ENCODE peak calls at places on chromosomes 5 and 9, in ten cellular contexts. K is GM13977; G is GM04503; V is stimulated activated naive B cell treated with anti-CD40 and anti-IgM and Interleukin-4, amounts not matched to agents 10 μg/mL and 1 μg/mL and 100 μg/mL, for 72 hours; I is GM23248; F is Daoy; M is T-helper 1 cell; Z is left colon; H is stimulated activated CD4-positive, alpha-beta T cell treated with anti-CD3 and anti-CD28 coated beads, Interleukin-15, amount 100 ng/mL, for 1 hour; T is epithelial cell of esophagus. B is an unnamed sample.
A peak's percentile ranks its signal among the peaks of the same experiment; 100 is the strongest.

GRCh38 chr5:62412549-62413329 is at the start of gene IPO11:
- DNase-seq in K (peak; percentile 95), G (peak; percentile 89), V (peak; percentile 98), I (peak; percentile 100), F (peak; percentile 99), M (peak; percentile 96), Z (peak; percentile 99), H (peak; percentile 95), T (peak; percentile 99), B (peak; percentile 98)

GRCh38 chr9:128684325-128685021 is 4.5 kb upstream of the SET start:
- DNase-seq in K (peak; percentile 87), G (peak; percentile 47), V (peak; percentile 78), I (peak; percentile 93), F (peak; percentile 78), M (peak; percentile 66), Z (peak; percentile 93), H (peak; percentile 42), T (peak; percentile 97), B (peak; percentile 64)

GRCh38 chr5:39526914-39527477 is 102.2 kb upstream of the DAB2 start:
- DNase-seq in K (no peak), G (no peak), V (no peak), I (peak; percentile 50), F (no peak), M (no peak), Z (peak; percentile 35), H (no peak), T (no peak), B (no peak)

GRCh38 chr5:74462356-74462755 is 178.2 kb downstream of the ENC1 start:
- DNase-seq in K (no peak), G (no peak), V (no peak), I (no peak), F (no peak), M (no peak), Z (no peak), H (no peak), T (no peak), B (no peak)

GRCh38 chr9:38301376-38302106 is 91.0 kb upstream of the ALDH1B1 start:
- DNase-seq in K (no peak), G (no peak), V (no peak), I (no peak), F (no peak), M (no peak), Z (no peak), H (no peak), T (no peak), B (no peak)

GRCh38 chr9:88574993-88575392 is 40.0 kb downstream of the NXNL2 start:
- DNase-seq in K (no peak), G (no peak), V (no peak), I (peak; percentile 73), F (peak; percentile 37), M (no peak), Z (no peak), H (no peak), T (peak; percentile 15), B (no peak)

GRCh38 chr9:133250741-133251170 is 24.2 kb downstream of the ABO start:
- DNase-seq in K (no peak), G (no peak), V (no peak), I (no peak), F (no peak), M (no peak), Z (no peak), H (no peak), T (peak; percentile 17), B (no peak)

GRCh38 chr9:90857855-90858254 is 56.2 kb downstream of the SYK start:
- DNase-seq in K (no peak), G (no peak), V (no peak), I (no peak), F (no peak), M (no peak), Z (no peak), H (no peak), T (no peak), B (no peak)

GRCh38 chr5:132177691-132178149 is 49.9 kb downstream of the P4HA2 start:
- DNase-seq in K (no peak), G (no peak), V (no peak), I (no peak), F (no peak), M (no peak), Z (no peak), H (no peak), T (no peak), B (no peak)

GRCh38 chr5:145574889-145575573 is 260.1 kb downstream of the PRELID2 start:
- DNase-seq in K (no peak), G (no peak), V (no peak), I (no peak), F (no peak), M (no peak), Z (no peak), H (no peak), T (peak; percentile 22), B (no peak)

GRCh38 chr5:57778528-57779175 is 296.0 kb upstream of the ACTBL2 start:
- DNase-seq in K (no peak), G (no peak), V (no peak), I (no peak), F (peak; percentile 68), M (no peak), Z (no peak), H (no peak), T (no peak), B (no peak)

GRCh38 chr5:72555871-72556270 is 48.7 kb upstream of the ZNF366 start:
- DNase-seq in K (no peak), G (no peak), V (no peak), I (peak; percentile 30), F (peak; percentile 14), M (no peak), Z (no peak), H (no peak), T (no peak), B (no peak)

GRCh38 chr5:75052461-75053285 is at the start of gene GCNT4:
- DNase-seq in K (peak; percentile 48), G (no peak), V (peak; percentile 15), I (peak; percentile 77), F (peak; percentile 72), M (peak; percentile 39), Z (peak; percentile 51), H (no peak), T (peak; percentile 67), B (peak; percentile 17)

GRCh38 chr5:9194509-9194908 is 351.4 kb downstream of the SEMA5A start:
- DNase-seq in K (no peak), G (peak; percentile 63), V (no peak), I (peak; percentile 88), F (no peak), M (no peak), Z (no peak), H (no peak), T (peak; percentile 17), B (no peak)

B was measured in T-helper 9 cell.